ENCODE peak calls at places on chromosomes 12 and 14, in eight cellular contexts. L, O, Z, C, F, B, N and D are unnamed samples.
A peak's percentile ranks its signal among the peaks of the same experiment; 100 is the strongest.

GRCh38 chr14:99750746-99751450 is 42.3 kb upstream of the EML1 start:
- DNase-seq in L (no peak), O (no peak), Z (no peak), C (no peak), F (no peak), B (no peak), N (no peak), D (no peak)

GRCh38 chr12:27009926-27010325 is 4.3 kb downstream of the TM7SF3 start:
- DNase-seq in L (no peak), O (no peak), Z (no peak), C (no peak), F (no peak), B (no peak), N (no peak), D (no peak)

GRCh38 chr14:99774526-99775307 is 18.5 kb upstream of the EML1 start:
- DNase-seq in L (peak; percentile 55), O (peak; percentile 36), Z (peak; percentile 51), C (peak; percentile 73), F (no peak), B (peak; percentile 72), N (no peak), D (no peak)

GRCh38 chr14:26811756-26812305 is 214.0 kb upstream of the NOVA1 start:
- DNase-seq in L (no peak), O (no peak), Z (no peak), C (no peak), F (no peak), B (no peak), N (no peak), D (no peak)

GRCh38 chr12:58372298-58372697 is 430.9 kb downstream of the ATP23 start:
- DNase-seq in L (no peak), O (no peak), Z (no peak), C (no peak), F (no peak), B (no peak), N (no peak), D (no peak)

GRCh38 chr12:40953076-40953475 is 235.0 kb upstream of the PDZRN4 start:
- DNase-seq in L (no peak), O (no peak), Z (no peak), C (no peak), F (no peak), B (no peak), N (no peak), D (no peak)

GRCh38 chr14:32087173-32087861 is 10.2 kb downstream of the ARHGAP5 start:
- DNase-seq in L (peak; percentile 53), O (no peak), Z (no peak), C (no peak), F (no peak), B (no peak), N (no peak), D (no peak)

GRCh38 chr12:124665516-124665915 is 98.1 kb upstream of the NCOR2 start:
- DNase-seq in L (peak; percentile 65), O (no peak), Z (no peak), C (no peak), F (no peak), B (no peak), N (no peak), D (no peak)

GRCh38 chr14:23094666-23095195 is at the start of gene ACIN1:
- DNase-seq in L (peak; percentile 88), O (peak; percentile 75), Z (peak; percentile 79), C (peak; percentile 77), F (no peak), B (no peak), N (peak; percentile 23), D (no peak)

GRCh38 chr12:25937096-25937495 is 21.4 kb upstream of the RASSF8 start:
- DNase-seq in L (no peak), O (no peak), Z (no peak), C (no peak), F (no peak), B (no peak), N (no peak), D (no peak)

GRCh38 chr14:78405071-78405856 is 235.1 kb downstream of the NRXN3 start:
- DNase-seq in L (no peak), O (no peak), Z (no peak), C (no peak), F (no peak), B (no peak), N (no peak), D (no peak)

GRCh38 chr14:36996133-36996856 is 176.1 kb downstream of the SLC25A21 start:
- DNase-seq in L (peak; percentile 11), O (no peak), Z (no peak), C (no peak), F (no peak), B (no peak), N (no peak), D (no peak)

GRCh38 chr14:81406863-81407262 is 6.7 kb upstream of the STON2 start:
- DNase-seq in L (peak; percentile 23), O (no peak), Z (no peak), C (no peak), F (no peak), B (no peak), N (no peak), D (no peak)

GRCh38 chr14:29821665-29822429 is 105.8 kb downstream of the PRKD1 start:
- DNase-seq in L (peak; percentile 53), O (no peak), Z (no peak), C (no peak), F (no peak), B (no peak), N (no peak), D (no peak)

GRCh38 chr14:66650491-66650911 is 142.6 kb downstream of the GPHN start:
- DNase-seq in L (peak; percentile 72), O (no peak), Z (no peak), C (no peak), F (no peak), B (no peak), N (no peak), D (no peak)

GRCh38 chr12:20398720-20399119 is 30.4 kb downstream of the PDE3A start:
- DNase-seq in L (no peak), O (no peak), Z (no peak), C (no peak), F (no peak), B (no peak), N (no peak), D (no peak)

GRCh38 chr12:56721721-56722120 is 3.4 kb downstream of the NACA start:
- DNase-seq in L (no peak), O (no peak), Z (no peak), C (no peak), F (no peak), B (no peak), N (no peak), D (no peak)

GRCh38 chr12:47818701-47819543 is 781 bp downstream of the HDAC7 start:
- DNase-seq in L (peak; percentile 36), O (peak; percentile 49), Z (peak; percentile 70), C (peak; percentile 28), F (peak; percentile 70), B (peak; percentile 72), N (no peak), D (peak; percentile 77)

GRCh38 chr12:122250047-122250446 is 16.2 kb downstream of the VPS33A start:
- DNase-seq in L (no peak), O (no peak), Z (no peak), C (peak; percentile 80), F (no peak), B (no peak), N (no peak), D (no peak)

DNA sequence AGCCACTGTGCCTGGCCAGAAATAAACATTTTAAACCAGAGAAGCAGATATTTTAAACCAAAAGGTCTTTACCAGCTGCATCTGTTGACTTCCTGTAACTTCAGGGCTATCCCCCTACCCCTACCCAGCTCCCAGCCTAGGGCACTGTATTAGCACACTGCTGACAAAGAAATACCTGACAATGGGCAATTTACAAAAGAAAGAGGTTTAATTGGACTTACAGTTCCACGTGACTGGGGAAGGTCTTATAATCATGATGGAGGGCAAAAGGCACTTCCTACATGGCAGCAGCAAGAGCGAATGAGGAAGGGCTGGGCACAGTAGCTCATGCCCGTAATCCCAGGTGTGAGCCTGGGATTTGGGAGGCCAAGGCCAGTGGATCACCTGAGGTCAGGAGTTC is 26.0 kb downstream of the GEMIN2 start:
- DNase-seq in L (no peak), O (no peak), Z (no peak), C (no peak), F (no peak), B (no peak), N (no peak), D (no peak)
- TF ChIP-seq CTCF in L (no peak), O (no peak), Z (no peak), C (no peak), F (no peak), B (no peak), N (no peak), D (no peak)

DNA sequence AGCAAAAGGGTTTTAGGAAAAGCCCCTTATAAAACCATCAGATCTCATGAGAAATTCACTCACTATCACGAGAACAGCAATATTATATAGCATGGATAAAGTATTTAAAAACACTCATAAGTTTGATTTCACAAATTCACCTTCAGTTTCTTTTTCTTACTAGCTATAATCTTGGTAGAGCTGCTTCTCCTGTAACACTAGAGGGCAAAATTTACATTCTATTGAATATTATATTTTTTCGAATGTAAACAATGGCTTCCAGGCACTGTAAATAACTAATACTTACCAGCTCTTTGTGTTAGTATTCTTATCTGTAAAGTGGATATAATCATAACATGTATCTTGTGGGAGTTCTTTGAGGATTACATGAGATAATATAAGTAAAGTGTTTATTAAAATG is 259.6 kb downstream of the CCER1 start:
- DNase-seq in L (peak; percentile 30), O (no peak), Z (no peak), C (no peak), F (no peak), B (no peak), N (no peak), D (no peak)
- TF ChIP-seq CTCF in L (peak; percentile 50), O (no peak), Z (no peak), C (no peak), F (peak; percentile 18), B (no peak), N (no peak), D (no peak)

GRCh38 chr14:53847057-53847456 is 109.6 kb downstream of the BMP4 start:
- DNase-seq in L (no peak), O (no peak), Z (no peak), C (no peak), F (no peak), B (no peak), N (no peak), D (no peak)

GRCh38 chr14:53848851-53849250 is 107.8 kb downstream of the BMP4 start:
- DNase-seq in L (no peak), O (no peak), Z (no peak), C (no peak), F (no peak), B (no peak), N (no peak), D (no peak)

GRCh38 chr14:53847881-53848280 is 108.7 kb downstream of the BMP4 start:
- DNase-seq in L (no peak), O (no peak), Z (no peak), C (no peak), F (no peak), B (no peak), N (no peak), D (no peak)

GRCh38 chr14:53842938-53843337 is 113.7 kb downstream of the BMP4 start:
- DNase-seq in L (peak; percentile 97), O (no peak), Z (no peak), C (no peak), F (no peak), B (no peak), N (no peak), D (no peak)

GRCh38 chr14:53845813-53846693 is 110.6 kb downstream of the BMP4 start:
- DNase-seq in L (peak; percentile 16), O (no peak), Z (no peak), C (no peak), F (no peak), B (no peak), N (no peak), D (no peak)
- TF ChIP-seq CTCF in L (no peak), O (no peak), Z (no peak), C (no peak), F (no peak), B (no peak), N (no peak), D (no peak)

GRCh38 chr12:93895096-93895460 is 217.9 kb downstream of the CRADD start:
- DNase-seq in L (peak; percentile 56), O (no peak), Z (no peak), C (no peak), F (no peak), B (no peak), N (no peak), D (no peak)
- TF ChIP-seq CTCF in L (peak; percentile 19), O (no peak), Z (no peak), C (no peak), F (no peak), B (no peak), N (no peak), D (no peak)